ENCODE peak calls at places on chromosomes 12 and 14, in seven cellular contexts. H, Z, S, I, Q, F and A are unnamed samples.

GRCh38 chr14:22767323-22767589 is 768 bp downstream of the OXA1L start:
- DNase-seq in H (no peak), Z (no peak), S (no peak), I (no peak), Q (no peak), F (no peak), A (no peak)

GRCh38 chr12:124745891-124746570 is 117.6 kb downstream of the SCARB1 start:
- DNase-seq in H (peak), Z (peak), S (peak), I (peak), Q (peak), F (no peak), A (peak)

GRCh38 chr14:81281317-81281716 is 60.6 kb upstream of the GTF2A1 start:
- DNase-seq in H (no peak), Z (no peak), S (no peak), I (no peak), Q (no peak), F (no peak), A (no peak)

GRCh38 chr14:75450381-75451276 is 22.8 kb downstream of the JDP2 start:
- DNase-seq in H (no peak), Z (peak), S (no peak), I (no peak), Q (no peak), F (no peak), A (peak)

GRCh38 chr12:23634344-23634743 is 315.1 kb downstream of the SOX5 start:
- DNase-seq in H (no peak), Z (no peak), S (no peak), I (no peak), Q (no peak), F (no peak), A (no peak)

GRCh38 chr14:78614651-78615050 is 444.5 kb downstream of the NRXN3 start:
- DNase-seq in H (no peak), Z (no peak), S (no peak), I (no peak), Q (no peak), F (no peak), A (no peak)

GRCh38 chr12:120797677-120798642 is 72.3 kb downstream of the ACADS start:
- DNase-seq in H (no peak), Z (no peak), S (no peak), I (no peak), Q (no peak), F (peak), A (no peak)

GRCh38 chr12:46901464-46902205 is 75.8 kb upstream of the SLC38A4 start:
- DNase-seq in H (no peak), Z (no peak), S (no peak), I (no peak), Q (no peak), F (no peak), A (no peak)

GRCh38 chr14:50941151-50941550 is 3.1 kb downstream of the PYGL start:
- DNase-seq in H (no peak), Z (no peak), S (no peak), I (no peak), Q (no peak), F (no peak), A (no peak)

GRCh38 chr14:97802430-97802829 is 1005.2 kb downstream of the VRK1 start:
- DNase-seq in H (no peak), Z (no peak), S (no peak), I (no peak), Q (no peak), F (no peak), A (no peak)

GRCh38 chr14:64337901-64338615 is 43.9 kb upstream of the ESR2 start:
- DNase-seq in H (no peak), Z (peak), S (peak), I (peak), Q (peak), F (no peak), A (peak)

GRCh38 chr12:12891646-12892355 is 439 bp downstream of the GPRC5A start:
- DNase-seq in H (no peak), Z (no peak), S (no peak), I (no peak), Q (no peak), F (no peak), A (no peak)

GRCh38 chr12:107684990-107685359 is 624 bp upstream of the PWP1 start:
- DNase-seq in H (peak), Z (peak), S (peak), I (peak), Q (no peak), F (no peak), A (peak)

GRCh38 chr14:58824106-58824505 is 186.3 kb downstream of the DACT1 start:
- DNase-seq in H (no peak), Z (no peak), S (no peak), I (no peak), Q (no peak), F (no peak), A (no peak)

GRCh38 chr12:96907681-96908163 is 665 bp downstream of the NEDD1 start:
- DNase-seq in H (no peak), Z (peak), S (peak), I (peak), Q (no peak), F (no peak), A (peak)

GRCh38 chr14:73764881-73765280 is 50.7 kb upstream of the PNMA1 start:
- DNase-seq in H (no peak), Z (no peak), S (no peak), I (no peak), Q (no peak), F (no peak), A (no peak)

GRCh38 chr12:25583545-25583944 is 30.5 kb upstream of the LMNTD1 start:
- DNase-seq in H (peak), Z (no peak), S (peak), I (no peak), Q (peak), F (no peak), A (no peak)

GRCh38 chr12:53343978-53344377 is 7.8 kb upstream of the SP7 start:
- DNase-seq in H (no peak), Z (no peak), S (no peak), I (no peak), Q (no peak), F (no peak), A (no peak)

GRCh38 chr12:2152134-2152533 is 99.3 kb downstream of the CACNA1C start:
- DNase-seq in H (no peak), Z (no peak), S (no peak), I (no peak), Q (no peak), F (peak), A (no peak)

GRCh38 chr12:132955094-132955932 is 793 bp downstream of the ZNF605 start:
- DNase-seq in H (no peak), Z (peak), S (no peak), I (peak), Q (no peak), F (no peak), A (peak)

GRCh38 chr14:53022593-53022992 is 71.7 kb upstream of the FERMT2 start:
- DNase-seq in H (no peak), Z (no peak), S (no peak), I (no peak), Q (no peak), F (no peak), A (no peak)

GRCh38 chr14:39267592-39268112 is 33.9 kb downstream of the MIA2 start:
- DNase-seq in H (peak), Z (peak), S (no peak), I (no peak), Q (no peak), F (no peak), A (peak)

GRCh38 chr12:125331342-125332052 is 266.3 kb downstream of the AACS start:
- DNase-seq in H (no peak), Z (no peak), S (no peak), I (no peak), Q (no peak), F (no peak), A (no peak)

GRCh38 chr14:68215628-68216027 is 396.0 kb downstream of the RAD51B start:
- DNase-seq in H (no peak), Z (no peak), S (no peak), I (no peak), Q (no peak), F (peak), A (no peak)

GRCh38 chr14:68214431-68214830 is 394.9 kb downstream of the RAD51B start:
- DNase-seq in H (no peak), Z (no peak), S (no peak), I (no peak), Q (no peak), F (no peak), A (no peak)

GRCh38 chr14:68216957-68217356 is 397.4 kb downstream of the RAD51B start:
- DNase-seq in H (no peak), Z (no peak), S (no peak), I (no peak), Q (no peak), F (no peak), A (no peak)

GRCh38 chr14:68217891-68218290 is 398.3 kb downstream of the RAD51B start:
- DNase-seq in H (no peak), Z (no peak), S (no peak), I (no peak), Q (no peak), F (no peak), A (no peak)

GRCh38 chr14:68216072-68216471 is 396.5 kb downstream of the RAD51B start:
- DNase-seq in H (no peak), Z (no peak), S (no peak), I (no peak), Q (no peak), F (no peak), A (no peak)
- TF ChIP-seq JUND in H (no peak), Z (no peak), S (no peak), I (no peak), Q (no peak), F (no peak), A (no peak)

DNA sequence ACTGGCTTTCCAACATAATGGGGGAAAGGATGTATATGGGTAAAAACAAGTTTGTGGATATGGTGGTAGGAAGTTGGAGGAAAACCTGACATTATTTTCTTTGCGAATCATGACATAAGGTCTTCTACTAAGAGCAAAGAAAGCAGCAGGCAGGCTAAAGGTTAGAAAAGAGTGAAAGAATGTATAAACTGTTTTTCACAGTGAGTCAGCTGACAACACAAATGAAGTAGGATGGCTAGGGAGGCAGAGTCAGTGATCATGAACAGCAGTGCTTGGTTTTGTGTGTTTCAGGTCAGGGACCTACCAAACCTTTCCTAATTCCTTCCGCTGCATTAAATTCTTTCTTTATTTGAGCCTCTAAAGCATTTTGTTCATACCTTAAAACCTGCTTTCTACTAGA is 46.3 kb upstream of the CATSPERB start:
- DNase-seq in H (no peak), Z (no peak), S (no peak), I (no peak), Q (no peak), F (no peak), A (no peak)
- TF ChIP-seq JUND in H (no peak), Z (no peak), S (no peak), I (no peak), Q (no peak), F (no peak), A (no peak)

GRCh38 chr14:25034803-25035681 is 14.9 kb downstream of the STXBP6 start:
- DNase-seq in H (no peak), Z (peak), S (no peak), I (no peak), Q (no peak), F (no peak), A (no peak)
- TF ChIP-seq JUND in H (no peak), Z (no peak), S (no peak), I (no peak), Q (no peak), F (no peak), A (no peak)

DNA sequence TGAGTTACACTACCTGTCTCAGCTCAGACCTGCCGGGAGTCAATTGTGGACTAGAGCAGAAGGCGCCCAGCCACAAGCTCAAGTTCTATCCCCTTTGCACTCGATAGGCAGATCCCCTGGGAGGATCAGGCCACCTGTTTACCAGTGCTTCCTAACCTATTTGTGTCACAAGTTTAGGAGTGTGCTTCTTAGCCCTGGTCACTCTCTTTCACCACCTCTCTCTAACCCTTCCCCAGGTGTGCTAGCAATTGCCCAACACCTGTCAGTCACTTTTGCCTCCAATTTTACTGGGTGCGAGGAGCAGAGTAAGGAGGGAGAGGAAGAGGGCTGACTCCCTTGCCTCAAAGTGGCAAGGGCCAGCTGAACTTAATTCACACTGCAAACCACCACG is 745 bp upstream of the NAA30 start:
- DNase-seq in H (no peak), Z (no peak), S (peak), I (peak), Q (no peak), F (peak), A (peak)
- TF ChIP-seq JUND in H (no peak), Z (no peak), S (no peak), I (no peak), Q (no peak), F (no peak), A (no peak)

GRCh38 chr12:88303335-88303734 is 161.2 kb downstream of the TMTC3 start:
- DNase-seq in H (no peak), Z (no peak), S (no peak), I (no peak), Q (no peak), F (no peak), A (no peak)

GRCh38 chr12:88300931-88301330 is 158.8 kb downstream of the TMTC3 start:
- DNase-seq in H (no peak), Z (peak), S (no peak), I (no peak), Q (no peak), F (no peak), A (no peak)

GRCh38 chr12:88298014-88298682 is 156.0 kb downstream of the TMTC3 start:
- DNase-seq in H (no peak), Z (no peak), S (peak), I (no peak), Q (no peak), F (no peak), A (no peak)

GRCh38 chr12:88299567-88300101 is 157.5 kb downstream of the TMTC3 start:
- DNase-seq in H (peak), Z (no peak), S (no peak), I (peak), Q (no peak), F (peak), A (no peak)

DNA sequence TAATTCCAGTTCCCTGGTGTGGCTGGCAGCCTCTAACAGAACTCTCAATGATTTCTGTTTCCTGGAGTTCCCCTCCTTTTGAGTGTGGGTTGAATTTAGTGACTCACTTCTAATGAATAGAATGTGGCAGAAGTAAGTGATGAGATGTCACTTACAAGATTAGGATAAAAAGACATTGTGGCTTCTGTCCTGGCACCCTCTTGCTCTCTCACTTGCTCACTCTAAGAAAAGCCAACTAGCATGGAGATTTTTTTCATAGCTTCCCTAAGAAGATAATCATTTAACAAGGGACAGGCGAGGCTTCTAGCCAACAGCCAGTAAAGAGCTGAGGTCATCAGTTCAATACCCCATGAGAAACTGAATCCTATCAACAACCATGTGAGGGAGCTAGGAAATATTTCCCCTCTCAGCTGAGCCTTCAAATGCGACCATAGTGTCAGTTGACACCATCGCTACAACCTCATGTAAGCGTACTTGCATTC is 156.7 kb downstream of the TMTC3 start:
- DNase-seq in H (peak), Z (no peak), S (no peak), I (no peak), Q (no peak), F (peak), A (no peak)
- TF ChIP-seq JUND in H (peak), Z (no peak), S (peak), I (no peak), Q (no peak), F (no peak), A (no peak)

GRCh38 chr14:91358654-91359210 is 58.9 kb downstream of the CCDC88C start:
- DNase-seq in H (no peak), Z (no peak), S (no peak), I (no peak), Q (no peak), F (no peak), A (no peak)
- TF ChIP-seq JUND in H (no peak), Z (no peak), S (no peak), I (no peak), Q (no peak), F (no peak), A (no peak)

GRCh38 chr14:85579957-85580356 is 50.0 kb downstream of the FLRT2 start:
- DNase-seq in H (no peak), Z (no peak), S (no peak), I (no peak), Q (no peak), F (no peak), A (no peak)
- TF ChIP-seq JUND in H (no peak), Z (no peak), S (no peak), I (no peak), Q (no peak), F (no peak), A (no peak)

GRCh38 chr12:93167331-93167730 is 210.4 kb upstream of the NUDT4 start:
- DNase-seq in H (no peak), Z (no peak), S (no peak), I (no peak), Q (no peak), F (no peak), A (no peak)

GRCh38 chr12:93166891-93167307 is 210.8 kb upstream of the NUDT4 start:
- DNase-seq in H (no peak), Z (no peak), S (no peak), I (no peak), Q (no peak), F (peak), A (no peak)

GRCh38 chr12:93163260-93164036 is 214.3 kb upstream of the NUDT4 start:
- DNase-seq in H (no peak), Z (no peak), S (no peak), I (no peak), Q (no peak), F (no peak), A (no peak)

GRCh38 chr12:93164103-93164880 is 213.4 kb upstream of the NUDT4 start:
- DNase-seq in H (no peak), Z (peak), S (no peak), I (no peak), Q (no peak), F (no peak), A (peak)

GRCh38 chr12:93165384-93165932 is 212.3 kb upstream of the NUDT4 start:
- DNase-seq in H (no peak), Z (no peak), S (no peak), I (no peak), Q (no peak), F (no peak), A (no peak)
- TF ChIP-seq JUND in H (no peak), Z (no peak), S (no peak), I (no peak), Q (no peak), F (no peak), A (no peak)

GRCh38 chr12:68342966-68343365 is 10.8 kb upstream of the MDM1 start:
- DNase-seq in H (no peak), Z (no peak), S (no peak), I (no peak), Q (no peak), F (no peak), A (no peak)
- TF ChIP-seq JUND in H (no peak), Z (no peak), S (no peak), I (no peak), Q (no peak), F (no peak), A (no peak)

GRCh38 chr12:127230843-127231260 is 1036.1 kb upstream of the TMEM132C start:
- DNase-seq in H (peak), Z (no peak), S (no peak), I (no peak), Q (no peak), F (no peak), A (no peak)
- TF ChIP-seq JUND in H (peak), Z (no peak), S (no peak), I (no peak), Q (no peak), F (no peak), A (no peak)